ENCODE peak calls at places on chromosomes 4 and X, in four cellular contexts. Y is stimulated activated CD8-positive, alpha-beta memory T cell treated with anti-CD3 and anti-CD28 coated beads, Interleukin-7, amount 100 ng/mL, for 1 hour; W is NCI-H1105; L is cardiac fibroblast. B is an unnamed sample.

GRCh38 chr4:67687639-67688038 is 13.3 kb downstream of the UBA6 start:
- DNase-seq in Y (no peak), W (no peak), L (peak), B (peak)

GRCh38 chrX:147378767-147379166 is 533.0 kb upstream of the FMR1 start:
- DNase-seq in Y (no peak), W (no peak), L (no peak), B (no peak)

GRCh38 chr4:77903186-77903585 is 40.6 kb downstream of the MRPL1 start:
- DNase-seq in Y (no peak), W (no peak), L (no peak), B (peak)

GRCh38 chrX:53133400-53133799 is 39.5 kb downstream of the KANTR start:
- DNase-seq in Y (no peak), W (no peak), L (no peak), B (no peak)

GRCh38 chrX:19673334-19674040 is 158.2 kb upstream of the MAP3K15 start:
- DNase-seq in Y (no peak), W (no peak), L (peak), B (peak)

GRCh38 chr4:67713531-67714247 is 12.7 kb upstream of the UBA6 start:
- DNase-seq in Y (no peak), W (no peak), L (no peak), B (peak)

GRCh38 chrX:7270018-7270417 is 122.1 kb upstream of the PUDP start:
- DNase-seq in Y (no peak), W (no peak), L (no peak), B (peak)

GRCh38 chr4:138972956-138973819 is 42.4 kb upstream of the NOCT start:
- DNase-seq in Y (no peak), W (peak), L (no peak), B (no peak)

GRCh38 chr4:1775731-1776500 is 17.2 kb upstream of the FGFR3 start:
- DNase-seq in Y (no peak), W (no peak), L (no peak), B (no peak)

GRCh38 chr4:67436742-67437141 is 108.6 kb downstream of the CENPC start:
- DNase-seq in Y (no peak), W (no peak), L (no peak), B (no peak)

GRCh38 chr4:174375422-174375821 is 91.7 kb downstream of the CEP44 start:
- DNase-seq in Y (no peak), W (no peak), L (no peak), B (no peak)

GRCh38 chr4:136803430-136803829 is 728.9 kb downstream of the PCDH18 start:
- DNase-seq in Y (no peak), W (no peak), L (no peak), B (no peak)

GRCh38 chr4:145315828-145316227 is 135.4 kb upstream of the OTUD4 start:
- DNase-seq in Y (no peak), W (no peak), L (no peak), B (no peak)

GRCh38 chr4:147683172-147683571 is 791 bp downstream of the PRMT9 start:
- DNase-seq in Y (no peak), W (no peak), L (peak), B (peak)

GRCh38 chr4:8307714-8308113 is 38.2 kb downstream of the HTRA3 start:
- DNase-seq in Y (no peak), W (no peak), L (no peak), B (no peak)

B was measured in fibroblast of lung.